ENCODE peak calls at places on chromosomes 2 and 18, in six cellular contexts. X is heart right ventricle; P is activated T-helper 9 cell treated with anti-CD3 and anti-CD28 coated beads, Interleukin-2, amount 50 U/mL, for 16 hours; B is Kasumi-1; Q is NCI-H2171; J is AG09309. W is an unnamed sample.

GRCh38 chr2:174691203-174691779 is 73.0 kb downstream of the CHRNA1 start:
- DNase-seq in P (no peak), J (no peak), Q (no peak), X (no peak), B (no peak), W (no peak)

GRCh38 chr2:165634855-165635254 is 159.2 kb downstream of the GALNT3 start:
- DNase-seq in Q (peak), X (peak), B (no peak), P (no peak), J (no peak), W (no peak)

GRCh38 chr2:229489016-229489415 is 217.9 kb upstream of the PID1 start:
- DNase-seq in P (no peak), Q (no peak), X (no peak), B (no peak), J (peak), W (no peak)

GRCh38 chr2:9972621-9973445 is 21.3 kb downstream of the GRHL1 start:
- DNase-seq in P (no peak), Q (no peak), X (no peak), J (no peak), B (no peak), W (no peak)

GRCh38 chr2:71327916-71328315 is 3.7 kb upstream of the ZNF638 start:
- DNase-seq in B (no peak), Q (no peak), P (no peak), J (no peak), X (no peak), W (no peak)

GRCh38 chr2:61247204-61247812 is 85.3 kb downstream of the C2orf74 start:
- DNase-seq in X (no peak), J (peak), P (no peak), B (no peak), Q (no peak), W (no peak)

GRCh38 chr2:88950010-88950409 is 258.5 kb downstream of the RPIA start:
- DNase-seq in B (peak), J (no peak), Q (no peak), X (no peak), P (no peak), W (no peak)

GRCh38 chr2:26838121-26838906 is 9.6 kb upstream of the DPYSL5 start:
- DNase-seq in B (peak), J (no peak), P (no peak), Q (no peak), X (no peak), W (no peak)

GRCh38 chr2:96113367-96113677 is 3.0 kb downstream of the ADRA2B start:
- DNase-seq in B (no peak), X (no peak), Q (no peak), P (no peak), J (no peak), W (no peak)

GRCh38 chr2:198657520-198658121 is 800.1 kb downstream of the SATB2 start:
- DNase-seq in Q (no peak), P (no peak), X (no peak), J (peak), B (peak), W (peak)

GRCh38 chr18:58609536-58609993 is 19.3 kb downstream of the ALPK2 start:
- DNase-seq in J (no peak), Q (no peak), X (no peak), B (no peak), P (no peak), W (no peak)

GRCh38 chr2:111123751-111124150 is 3.0 kb downstream of the BCL2L11 start:
- DNase-seq in J (no peak), B (no peak), Q (no peak), X (no peak), P (no peak), W (no peak)

GRCh38 chr2:237455764-237456163 is 31.3 kb upstream of the MLPH start:
- DNase-seq in Q (no peak), B (no peak), X (no peak), P (no peak), J (no peak), W (no peak)

GRCh38 chr18:51107594-51108305 is 77.7 kb downstream of the SMAD4 start:
- DNase-seq in X (no peak), P (no peak), J (no peak), Q (no peak), B (no peak), W (no peak)

GRCh38 chr2:455046-455705 is 167.3 kb upstream of the ALKAL2 start:
- DNase-seq in Q (no peak), B (no peak), J (no peak), P (no peak), X (no peak), W (no peak)

GRCh38 chr2:73894475-73894850 is 1.7 kb downstream of the ACTG2 start:
- DNase-seq in J (no peak), Q (no peak), P (no peak), X (no peak), B (no peak), W (no peak)

GRCh38 chr18:13165636-13166423 is 52.7 kb upstream of the LDLRAD4 start:
- DNase-seq in X (no peak), B (no peak), P (no peak), Q (peak), J (no peak), W (no peak)

GRCh38 chr18:35443434-35443833 is 54.3 kb downstream of the INO80C start:
- DNase-seq in B (peak), X (no peak), Q (no peak), P (no peak), J (no peak), W (no peak)

GRCh38 chr2:39499336-39499735 is 62.3 kb upstream of the MAP4K3 start:
- DNase-seq in B (no peak), J (no peak), P (no peak), Q (no peak), X (no peak), W (no peak)

GRCh38 chr2:26555246-26556133 is 77.6 kb upstream of the OTOF start:
- DNase-seq in Q (no peak), X (no peak), B (peak), P (no peak), J (no peak), W (no peak)

GRCh38 chr18:34710430-34711386 is 610 bp downstream of the DTNA start:
- DNase-seq in P (no peak), B (no peak), J (peak), Q (peak), X (no peak), W (peak)

GRCh38 chr2:62152000-62152399 is 43.9 kb upstream of the B3GNT2 start:
- DNase-seq in J (no peak), Q (no peak), B (no peak), P (no peak), X (no peak), W (no peak)

W was measured in non-pigmented ciliary epithelial cell.